ENCODE peak calls at places on chromosomes 12 and 14, in four cellular contexts. J is K562, Y is WTC11, D is HepG2. H is an unnamed sample.

GRCh38 chr12:77795699-77796098 is 35.0 kb upstream of the NAV3 start:
- DNase-seq in J (no peak), Y (no peak), D (no peak), H (no peak)

GRCh38 chr14:52895000-52895399 is 55.9 kb downstream of the FERMT2 start:
- DNase-seq in J (no peak), Y (no peak), D (no peak), H (no peak)

GRCh38 chr12:111448266-111448830 is 42.6 kb downstream of the SH2B3 start:
- DNase-seq in J (no peak), Y (no peak), D (no peak), H (no peak)

GRCh38 chr12:80068173-80068572 is 31.2 kb upstream of the OTOGL start:
- DNase-seq in J (peak; percentile 11), Y (peak; percentile 63), D (no peak), H (no peak)

GRCh38 chr14:105470812-105471771 is 3.5 kb upstream of the CRIP2 start:
- DNase-seq in J (no peak), Y (peak; percentile 65), D (no peak), H (peak; percentile 42)

GRCh38 chr14:79196216-79196615 is 1015.1 kb downstream of the DIO2 start:
- DNase-seq in J (no peak), Y (no peak), D (no peak), H (no peak)

GRCh38 chr12:112380663-112381420 is 1.4 kb downstream of the HECTD4 start:
- DNase-seq in J (peak; percentile 23), Y (peak; percentile 36), D (no peak), H (peak; percentile 16)

GRCh38 chr14:81363746-81364400 is 36.3 kb downstream of the STON2 start:
- DNase-seq in J (no peak), Y (no peak), D (no peak), H (no peak)

GRCh38 chr12:58833844-58834243 is 86.5 kb downstream of the LRIG3 start:
- DNase-seq in J (no peak), Y (no peak), D (no peak), H (no peak)

GRCh38 chr14:67461341-67461985 is 27.1 kb downstream of the TMEM229B start:
- DNase-seq in J (no peak), Y (no peak), D (no peak), H (no peak)

GRCh38 chr12:99250091-99250490 is 397.5 kb upstream of the GARIN6 start:
- DNase-seq in J (no peak), Y (no peak), D (no peak), H (no peak)

GRCh38 chr12:25526778-25527177 is 26.3 kb downstream of the LMNTD1 start:
- DNase-seq in J (no peak), Y (no peak), D (no peak), H (no peak)

GRCh38 chr12:103423061-103423473 is 72.7 kb downstream of the C12orf42 start:
- DNase-seq in J (no peak), Y (no peak), D (no peak), H (no peak)

GRCh38 chr14:81655423-81656314 is 122.0 kb upstream of the SEL1L start:
- DNase-seq in J (peak; percentile 1), Y (no peak), D (peak; percentile 50), H (no peak)

GRCh38 chr12:26031318-26031717 is 72.8 kb downstream of the RASSF8 start:
- DNase-seq in J (no peak), Y (no peak), D (no peak), H (no peak)

GRCh38 chr14:22614240-22614799 is 16.2 kb downstream of the ABHD4 start:
- DNase-seq in J (no peak), Y (no peak), D (peak; percentile 83), H (peak; percentile 71)
- TF ChIP-seq ELF4 in J (no peak), Y (no peak), D (no peak), H (no peak)

GRCh38 chr14:91891721-91892220 is 24.4 kb upstream of the TC2N start:
- DNase-seq in J (no peak), Y (no peak), D (no peak), H (no peak)

GRCh38 chr14:91889477-91890211 is 22.3 kb upstream of the TC2N start:
- DNase-seq in J (no peak), Y (no peak), D (no peak), H (no peak)

GRCh38 chr14:91890291-91890749 is 23.0 kb upstream of the TC2N start:
- DNase-seq in J (no peak), Y (no peak), D (no peak), H (no peak)

GRCh38 chr14:91892918-91893527 is 25.7 kb upstream of the TC2N start:
- DNase-seq in J (peak; percentile 45), Y (peak; percentile 62), D (peak; percentile 20), H (peak; percentile 72)

GRCh38 chr14:91891081-91891480 is 23.7 kb upstream of the TC2N start:
- DNase-seq in J (no peak), Y (no peak), D (no peak), H (no peak)
- TF ChIP-seq SP1 in J (no peak), Y (no peak), D (no peak), H (no peak)

GRCh38 chr14:89219056-89219455 is 198.0 kb downstream of the FOXN3 start:
- DNase-seq in J (no peak), Y (no peak), D (no peak), H (no peak)

GRCh38 chr14:89212386-89213235 is 204.4 kb downstream of the FOXN3 start:
- DNase-seq in J (no peak), Y (no peak), D (no peak), H (no peak)

GRCh38 chr14:89215166-89215940 is 201.7 kb downstream of the FOXN3 start:
- DNase-seq in J (no peak), Y (no peak), D (no peak), H (no peak)

GRCh38 chr14:89217876-89218275 is 199.2 kb downstream of the FOXN3 start:
- DNase-seq in J (no peak), Y (no peak), D (no peak), H (no peak)

GRCh38 chr14:89214221-89214965 is 202.6 kb downstream of the FOXN3 start:
- DNase-seq in J (no peak), Y (no peak), D (peak; percentile 86), H (no peak)
- TF ChIP-seq ELF4 in J (no peak), Y (no peak), D (no peak), H (no peak)

GRCh38 chr12:10717410-10717809 is 5.7 kb downstream of the YBX3 start:
- DNase-seq in J (no peak), Y (no peak), D (no peak), H (no peak)
- TF ChIP-seq SP1 in J (no peak), Y (no peak), D (no peak), H (no peak)

GRCh38 chr14:24483604-24484252 is 24.3 kb downstream of the CMA1 start:
- DNase-seq in J (no peak), Y (no peak), D (no peak), H (no peak)
- TF ChIP-seq ELF4 in J (no peak), Y (no peak), D (no peak), H (no peak)

H was measured in HEK293T.